ENCODE peak calls at places on chromosomes 5 and 9, in ten cellular contexts. P, R, A, V, J, O, E, N, F and U are unnamed samples.

GRCh38 chr9:133048595-133048994 is 13.2 kb upstream of the CEL start:
- DNase-seq in A (no peak), P (no peak), E (peak; percentile 15), J (peak; percentile 46), N (no peak), R (no peak), V (peak; percentile 51), O (no peak), F (no peak), U (no peak)

GRCh38 chr5:142904421-142904820 is 134.2 kb downstream of the ARHGAP26 start:
- DNase-seq in A (no peak), P (no peak), N (no peak), R (no peak), E (no peak), V (peak; percentile 91), O (no peak), F (no peak), J (no peak), U (no peak)

GRCh38 chr9:108478431-108478837 is 377.4 kb downstream of the ACTL7B start:
- DNase-seq in V (peak; percentile 96), N (no peak), O (no peak), A (no peak), P (no peak), E (no peak), F (no peak), J (peak; percentile 21), R (no peak), U (no peak)

GRCh38 chr9:111038336-111039202 is at the start of gene LPAR1:
- DNase-seq in O (peak; percentile 89), F (peak; percentile 69), A (no peak), N (peak; percentile 57), P (peak; percentile 17), R (peak; percentile 18), J (no peak), V (peak; percentile 64), E (peak; percentile 89), U (peak; percentile 52)

GRCh38 chr5:14143843-14144585 is 872 bp downstream of the TRIO start:
- DNase-seq in A (no peak), R (no peak), N (peak; percentile 22), F (peak; percentile 49), V (peak; percentile 46), P (peak; percentile 39), J (no peak), O (no peak), E (peak; percentile 65), U (peak; percentile 47)

GRCh38 chr5:15533124-15533893 is 33.3 kb downstream of the FBXL7 start:
- DNase-seq in N (no peak), A (no peak), O (no peak), J (no peak), F (no peak), E (no peak), P (no peak), R (no peak), V (no peak), U (no peak)

GRCh38 chr9:5786370-5787127 is 46.4 kb downstream of the ERMP1 start:
- DNase-seq in E (no peak), R (no peak), J (no peak), A (no peak), N (no peak), F (no peak), O (no peak), P (no peak), V (peak; percentile 7), U (no peak)

GRCh38 chr9:134341306-134341705 is 15.1 kb downstream of the RXRA start:
- DNase-seq in A (no peak), F (peak; percentile 73), J (no peak), R (peak; percentile 63), O (no peak), N (no peak), E (no peak), P (no peak), V (no peak), U (no peak)

GRCh38 chr5:68066277-68066955 is 149.1 kb upstream of the PIK3R1 start:
- DNase-seq in P (no peak), A (no peak), E (no peak), N (no peak), F (no peak), J (no peak), V (peak; percentile 49), R (no peak), O (no peak), U (no peak)

GRCh38 chr5:172144931-172145869 is 42.8 kb downstream of the STK10 start:
- DNase-seq in A (no peak), V (no peak), O (no peak), E (no peak), F (no peak), N (no peak), R (no peak), J (no peak), P (no peak), U (peak; percentile 57)

GRCh38 chr9:94921656-94922055 is 195.2 kb downstream of the AOPEP start:
- DNase-seq in F (no peak), E (no peak), J (no peak), P (no peak), V (no peak), N (no peak), R (no peak), A (no peak), O (no peak), U (no peak)

GRCh38 chr9:130128251-130128650 is 44.0 kb upstream of the NCS1 start:
- DNase-seq in J (no peak), O (no peak), R (no peak), N (no peak), P (peak; percentile 80), F (no peak), E (no peak), V (no peak), A (peak; percentile 55), U (no peak)

GRCh38 chr5:138903113-138903789 is 28.1 kb upstream of the LRRTM2 start:
- DNase-seq in P (no peak), V (peak; percentile 70), A (no peak), R (peak; percentile 28), J (no peak), F (no peak), N (no peak), E (no peak), O (no peak), U (no peak)

GRCh38 chr5:166596043-166596442 is 1695.4 kb upstream of the WWC1 start:
- DNase-seq in E (no peak), O (no peak), R (no peak), J (no peak), P (no peak), F (no peak), V (no peak), A (no peak), N (no peak), U (no peak)

GRCh38 chr5:3101561-3101960 is 350.1 kb upstream of the IRX2 start:
- DNase-seq in A (no peak), E (peak; percentile 47), O (no peak), R (no peak), V (no peak), P (no peak), F (no peak), J (no peak), N (no peak), U (no peak)
- TF ChIP-seq CTCF in A (no peak), E (no peak), O (no peak), R (no peak), V (no peak), P (no peak), F (no peak), J (no peak), N (no peak), U (no peak)

DNA sequence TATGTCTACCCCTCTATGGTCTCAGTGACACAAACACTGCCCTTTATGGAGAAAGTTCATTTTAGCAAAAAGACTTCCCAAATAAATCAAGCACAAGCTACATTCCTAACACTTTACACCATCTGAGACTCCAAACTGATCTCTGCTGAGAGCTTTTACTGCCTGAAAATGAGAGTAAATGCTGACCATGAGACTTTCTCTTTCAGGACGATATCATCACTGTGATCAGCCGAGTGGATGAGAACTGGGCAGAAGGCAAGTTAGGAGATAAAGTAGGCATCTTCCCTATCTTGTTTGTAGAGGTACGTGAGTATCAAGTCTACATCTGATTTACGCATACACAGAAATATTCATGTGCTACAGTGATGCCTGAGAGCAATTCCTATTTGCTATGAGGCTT is 67.5 kb downstream of the SH3RF2 start:
- DNase-seq in V (no peak), N (no peak), F (no peak), A (no peak), P (no peak), E (no peak), R (no peak), O (no peak), J (no peak), U (no peak)
- TF ChIP-seq CTCF in V (no peak), N (no peak), F (no peak), A (no peak), P (no peak), E (no peak), R (no peak), O (no peak), J (no peak), U (no peak)

GRCh38 chr5:88727705-88728313 is 155.2 kb downstream of the MEF2C start:
- DNase-seq in O (no peak), V (peak; percentile 41), A (no peak), N (no peak), R (no peak), F (no peak), E (peak; percentile 39), P (no peak), J (no peak), U (no peak)
- TF ChIP-seq CTCF in O (peak; percentile 69), V (peak; percentile 33), A (peak; percentile 58), N (peak; percentile 77), R (peak; percentile 71), F (peak; percentile 75), E (peak; percentile 70), P (peak; percentile 40), J (peak; percentile 46), U (peak; percentile 87)

GRCh38 chr9:92308893-92309292 is 15.4 kb upstream of the IARS1 start:
- DNase-seq in O (no peak), V (no peak), F (no peak), J (no peak), E (no peak), A (no peak), N (no peak), R (no peak), P (no peak), U (no peak)

GRCh38 chr9:92313624-92314012 is 11.5 kb downstream of the NOL8 start:
- DNase-seq in N (no peak), J (no peak), R (no peak), E (no peak), F (no peak), P (no peak), O (no peak), V (no peak), A (no peak), U (no peak)

GRCh38 chr9:92312887-92313623 is 12.1 kb downstream of the NOL8 start:
- DNase-seq in P (no peak), V (peak; percentile 65), O (no peak), J (no peak), A (no peak), R (no peak), N (no peak), E (no peak), F (no peak), U (no peak)

GRCh38 chr9:92315456-92315855 is 9.7 kb downstream of the NOL8 start:
- DNase-seq in A (no peak), P (no peak), F (no peak), E (no peak), R (no peak), V (no peak), O (no peak), J (no peak), N (no peak), U (no peak)

DNA sequence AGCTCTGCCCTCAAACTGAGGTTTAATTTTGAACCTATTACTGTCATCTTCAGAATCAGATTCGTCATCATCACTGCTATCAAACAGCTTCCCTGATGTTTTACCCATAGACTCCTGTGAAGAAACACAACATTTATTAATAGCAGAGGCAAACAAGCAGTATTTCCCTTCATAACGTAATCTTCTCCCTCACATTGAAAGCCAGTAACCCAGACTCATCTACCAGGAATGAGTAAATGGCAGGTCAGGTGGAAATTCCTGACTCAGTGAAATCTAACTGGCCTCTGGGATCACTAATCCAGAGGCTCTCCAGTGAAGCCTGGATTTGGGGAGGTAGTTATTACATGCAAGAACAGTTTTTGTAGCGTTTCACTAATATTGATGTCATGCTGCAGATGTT is 14.6 kb downstream of the NOL8 start:
- DNase-seq in V (no peak), R (no peak), N (no peak), O (no peak), J (no peak), A (no peak), E (no peak), P (no peak), F (no peak), U (no peak)
- TF ChIP-seq CTCF in V (no peak), R (no peak), N (no peak), O (no peak), J (no peak), A (no peak), E (no peak), P (no peak), F (no peak), U (no peak)